ENCODE peak calls at places on chromosomes 5 and 9, in four cellular contexts. E is SK-N-DZ, V is ELR, S is GDM1. X is an unnamed sample.

GRCh38 chr5:16903480-16904300 is 32.4 kb downstream of the MYO10 start:
- DNase-seq in E (no peak), S (no peak), V (no peak), X (no peak)

GRCh38 chr5:138463335-138464017 is 1.8 kb upstream of the EGR1 start:
- DNase-seq in S (no peak), E (peak), V (peak), X (no peak)

GRCh38 chr9:37966443-37967271 is 62.7 kb upstream of the SLC25A51 start:
- DNase-seq in E (no peak), V (peak), S (no peak), X (peak)

GRCh38 chr9:5978523-5978922 is 36.9 kb downstream of the RANBP6 start:
- DNase-seq in E (no peak), V (no peak), S (no peak), X (no peak)

GRCh38 chr5:5155617-5156016 is 15.5 kb downstream of the ADAMTS16 start:
- DNase-seq in E (no peak), S (no peak), V (no peak), X (no peak)

GRCh38 chr5:121737120-121737519 is 114.6 kb upstream of the FTMT start:
- DNase-seq in E (no peak), S (no peak), V (no peak), X (no peak)

GRCh38 chr5:9877473-9877872 is 247.3 kb upstream of the TAS2R1 start:
- DNase-seq in V (peak), S (no peak), E (no peak), X (no peak)

GRCh38 chr5:125311743-125312142 is 565.3 kb upstream of the ZNF608 start:
- DNase-seq in E (no peak), V (peak), S (no peak), X (peak)

GRCh38 chr5:20832204-20833080 is 844.4 kb upstream of the CDH18 start:
- DNase-seq in E (no peak), S (no peak), V (no peak), X (no peak)

GRCh38 chr9:127519301-127520166 is 68.2 kb downstream of the LRSAM1 start:
- DNase-seq in S (peak), E (no peak), V (peak), X (peak)

GRCh38 chr5:180343846-180344327 is 9.2 kb downstream of the GFPT2 start:
- DNase-seq in S (no peak), V (peak), E (no peak), X (peak)

GRCh38 chr9:85142461-85143401 is 473.2 kb downstream of the NTRK2 start:
- DNase-seq in V (no peak), E (no peak), S (no peak), X (peak)

GRCh38 chr9:134382733-134383132 is 56.5 kb downstream of the RXRA start:
- DNase-seq in S (no peak), V (no peak), E (no peak), X (no peak)

GRCh38 chr9:114805670-114806551 is at the start of gene TNFSF15:
- DNase-seq in V (peak), E (no peak), S (no peak), X (peak)

GRCh38 chr9:134243778-134244467 is 79.6 kb upstream of the RNU6ATAC start:
- DNase-seq in S (no peak), V (no peak), E (no peak), X (no peak)

GRCh38 chr9:105908069-105908468 is 213.7 kb downstream of the TMEM38B start:
- DNase-seq in S (no peak), E (no peak), V (peak), X (peak)

GRCh38 chr9:38256461-38256860 is 136.0 kb upstream of the ALDH1B1 start:
- DNase-seq in S (no peak), V (no peak), E (no peak), X (no peak)

GRCh38 chr9:27429917-27430316 is 94.2 kb upstream of the IFNK start:
- DNase-seq in S (no peak), E (no peak), V (no peak), X (no peak)

GRCh38 chr5:74625742-74626241 is 14.7 kb downstream of the ENC1 start:
- DNase-seq in S (no peak), V (peak), E (no peak), X (no peak)

GRCh38 chr5:52504584-52505240 is 283.0 kb upstream of the ITGA1 start:
- DNase-seq in V (no peak), S (no peak), E (peak), X (no peak)

GRCh38 chr5:96431376-96432244 is 1.4 kb downstream of the PCSK1 start:
- DNase-seq in V (peak), S (no peak), E (no peak), X (peak)

GRCh38 chr5:11324521-11325289 is 563.7 kb upstream of the DAP start:
- DNase-seq in V (no peak), E (no peak), S (no peak), X (no peak)

GRCh38 chr5:113090336-113091106 is 113.9 kb downstream of the DCP2 start:
- DNase-seq in V (no peak), S (no peak), E (no peak), X (no peak)

GRCh38 chr9:87862536-87863268 is 20.0 kb upstream of the SPATA31E1 start:
- DNase-seq in V (peak), E (no peak), S (no peak), X (peak)

GRCh38 chr5:159947708-159948358 is 31.6 kb downstream of the ADRA1B start:
- DNase-seq in E (peak), V (no peak), S (no peak), X (no peak)

GRCh38 chr5:34886718-34887117 is 28.6 kb downstream of the RAD1 start:
- DNase-seq in E (no peak), S (no peak), V (no peak), X (peak)

X was measured in bronchial epithelial cell.